ENCODE peak calls at places on chromosomes 12 and 14, in six cellular contexts. G is mesendoderm, I is neuronal stem cell, K is IMR-90, D is H1, E is mesenchymal stem cell. Y is an unnamed sample.

GRCh38 chr12:65607271-65607880 is 216.9 kb upstream of the HMGA2 start:
- DNase-seq in G (peak), I (no peak), K (no peak), D (no peak), E (no peak), Y (no peak)

GRCh38 chr12:14602128-14602527 is 34.4 kb upstream of the PLBD1 start:
- DNase-seq in G (no peak), I (no peak), K (no peak), D (no peak), E (no peak), Y (no peak)

GRCh38 chr12:132397934-132398385 is 68.6 kb upstream of the GALNT9 start:
- DNase-seq in G (no peak), I (no peak), K (no peak), D (peak), E (no peak), Y (no peak)

GRCh38 chr12:96985515-96986362 is 78.7 kb downstream of the NEDD1 start:
- DNase-seq in G (peak), I (no peak), K (no peak), D (peak), E (no peak), Y (peak)

GRCh38 chr14:96053600-96054381 is 14.6 kb downstream of the C14orf132 start:
- DNase-seq in G (peak), I (no peak), K (peak), D (peak), E (peak), Y (no peak)

GRCh38 chr12:132153501-132154340 is 9.5 kb downstream of the NOC4L start:
- DNase-seq in G (peak), I (peak), K (peak), D (peak), E (peak), Y (peak)

GRCh38 chr14:101502761-101503392 is 58.4 kb upstream of the DIO3 start:
- DNase-seq in G (no peak), I (no peak), K (no peak), D (no peak), E (no peak), Y (peak)

GRCh38 chr14:62736004-62736403 is 309.3 kb downstream of the KCNH5 start:
- DNase-seq in G (no peak), I (no peak), K (no peak), D (no peak), E (peak), Y (no peak)

GRCh38 chr14:39268393-39268792 is 34.7 kb downstream of the MIA2 start:
- DNase-seq in G (peak), I (no peak), K (peak), D (no peak), E (peak), Y (no peak)

GRCh38 chr12:1630827-1631591 is 2.0 kb downstream of the WNT5B start:
- DNase-seq in G (peak), I (no peak), K (peak), D (peak), E (peak), Y (peak)

GRCh38 chr12:34406996-34407300 is 384.7 kb downstream of the ALG10 start:
- DNase-seq in G (no peak), I (no peak), K (no peak), D (no peak), E (no peak), Y (peak)

GRCh38 chr12:46585854-46586621 is 213.5 kb upstream of the SLC38A2 start:
- DNase-seq in G (peak), I (peak), K (peak), D (no peak), E (peak), Y (peak)

GRCh38 chr14:68797180-68797670 is 4.4 kb upstream of the ZFP36L1 start:
- DNase-seq in G (peak), I (no peak), K (no peak), D (peak), E (no peak), Y (peak)

GRCh38 chr14:67418368-67419174 is 6.6 kb upstream of the PLEK2 start:
- DNase-seq in G (no peak), I (no peak), K (peak), D (no peak), E (no peak), Y (no peak)

GRCh38 chr12:65196762-65197567 is 27.6 kb downstream of the LEMD3 start:
- DNase-seq in G (no peak), I (no peak), K (no peak), D (no peak), E (no peak), Y (no peak)

GRCh38 chr12:131511391-131511802 is 199.5 kb upstream of the SFSWAP start:
- DNase-seq in G (peak), I (no peak), K (no peak), D (no peak), E (no peak), Y (peak)

GRCh38 chr14:50260511-50260910 is 29.1 kb upstream of the SOS2 start:
- DNase-seq in G (peak), I (no peak), K (peak), D (no peak), E (peak), Y (no peak)

GRCh38 chr12:119528241-119528640 is 65.3 kb upstream of the TMEM233 start:
- DNase-seq in G (peak), I (peak), K (no peak), D (no peak), E (no peak), Y (no peak)

GRCh38 chr14:34229140-34229539 is 232.9 kb downstream of the SPTSSA start:
- DNase-seq in G (no peak), I (no peak), K (no peak), D (no peak), E (no peak), Y (no peak)

GRCh38 chr12:65495233-65495632 is 216.8 kb downstream of the MSRB3 start:
- DNase-seq in G (peak), I (no peak), K (peak), D (no peak), E (peak), Y (no peak)

GRCh38 chr14:102558566-102558965 is 33.9 kb upstream of the RCOR1 start:
- DNase-seq in G (no peak), I (no peak), K (no peak), D (no peak), E (no peak), Y (no peak)

GRCh38 chr12:70691018-70691672 is 53.9 kb upstream of the PTPRB start:
- DNase-seq in G (no peak), I (no peak), K (peak), D (no peak), E (peak), Y (no peak)

GRCh38 chr14:68796418-68797101 is 3.7 kb upstream of the ZFP36L1 start:
- DNase-seq in G (peak), I (no peak), K (no peak), D (peak), E (peak), Y (no peak)

GRCh38 chr14:94043756-94044475 is 17.8 kb downstream of the OTUB2 start:
- DNase-seq in G (no peak), I (no peak), K (no peak), D (no peak), E (no peak), Y (no peak)

GRCh38 chr14:34874386-34875030 is 652 bp downstream of the BAZ1A start:
- DNase-seq in G (peak), I (peak), K (peak), D (peak), E (peak), Y (peak)

GRCh38 chr12:78703820-78704525 is 160.6 kb upstream of the SYT1 start:
- DNase-seq in G (peak), I (no peak), K (peak), D (no peak), E (peak), Y (no peak)

GRCh38 chr12:119689935-119690500 is 22.1 kb downstream of the PRKAB1 start:
- DNase-seq in G (no peak), I (no peak), K (no peak), D (no peak), E (no peak), Y (no peak)

GRCh38 chr12:88472248-88472647 is 108.0 kb downstream of the KITLG start:
- DNase-seq in G (no peak), I (no peak), K (peak), D (no peak), E (no peak), Y (no peak)

GRCh38 chr12:8697120-8697475 is 693 bp upstream of the RIMKLB start:
- DNase-seq in G (peak), I (no peak), K (peak), D (no peak), E (peak), Y (peak)

GRCh38 chr14:72553656-72554055 is 340.2 kb downstream of the DPF3 start:
- DNase-seq in G (no peak), I (no peak), K (no peak), D (no peak), E (no peak), Y (no peak)

GRCh38 chr14:49766839-49767238 is 1.1 kb upstream of the KLHDC2 start:
- DNase-seq in G (peak), I (peak), K (no peak), D (no peak), E (no peak), Y (no peak)

GRCh38 chr14:66104486-66104885 is 381.7 kb upstream of the CCDC196 start:
- DNase-seq in G (peak), I (no peak), K (no peak), D (no peak), E (no peak), Y (peak)

GRCh38 chr12:91577586-91578539 is 395.2 kb upstream of the DCN start:
- DNase-seq in G (peak), I (no peak), K (peak), D (no peak), E (peak), Y (no peak)

GRCh38 chr14:23055147-23055550 is 2.2 kb downstream of the CDH24 start:
- DNase-seq in G (no peak), I (no peak), K (no peak), D (no peak), E (no peak), Y (no peak)

GRCh38 chr12:64318605-64319004 is 72.0 kb downstream of the C12orf56 start:
- DNase-seq in G (peak), I (peak), K (peak), D (peak), E (peak), Y (peak)

GRCh38 chr12:23941780-23942179 is 7.7 kb downstream of the SOX5 start:
- DNase-seq in G (no peak), I (no peak), K (no peak), D (no peak), E (no peak), Y (no peak)

GRCh38 chr14:57871487-57872080 is 5.7 kb upstream of the SLC35F4 start:
- DNase-seq in G (peak), I (peak), K (peak), D (peak), E (peak), Y (peak)

GRCh38 chr12:402127-402456 is 648 bp downstream of the CCDC77 start:
- DNase-seq in G (peak), I (peak), K (peak), D (no peak), E (peak), Y (no peak)

GRCh38 chr14:90397401-90398314 is 829 bp downstream of the CALM1 start:
- DNase-seq in G (peak), I (peak), K (peak), D (peak), E (peak), Y (peak)

GRCh38 chr12:98188649-98189048 is 326.7 kb upstream of the TMPO start:
- DNase-seq in G (no peak), I (no peak), K (no peak), D (no peak), E (peak), Y (no peak)

GRCh38 chr14:47822326-47822725 is 146.9 kb upstream of the MDGA2 start:
- DNase-seq in G (no peak), I (no peak), K (no peak), D (no peak), E (no peak), Y (no peak)

GRCh38 chr14:47826809-47827208 is 151.4 kb upstream of the MDGA2 start:
- DNase-seq in G (no peak), I (no peak), K (no peak), D (no peak), E (no peak), Y (no peak)

GRCh38 chr14:47821134-47821533 is 145.7 kb upstream of the MDGA2 start:
- DNase-seq in G (no peak), I (no peak), K (no peak), D (no peak), E (no peak), Y (no peak)
- H2BK15ac ChIP-seq in G (no peak), I (no peak), K (no peak), D (no peak), E (no peak), Y (no peak)

DNA sequence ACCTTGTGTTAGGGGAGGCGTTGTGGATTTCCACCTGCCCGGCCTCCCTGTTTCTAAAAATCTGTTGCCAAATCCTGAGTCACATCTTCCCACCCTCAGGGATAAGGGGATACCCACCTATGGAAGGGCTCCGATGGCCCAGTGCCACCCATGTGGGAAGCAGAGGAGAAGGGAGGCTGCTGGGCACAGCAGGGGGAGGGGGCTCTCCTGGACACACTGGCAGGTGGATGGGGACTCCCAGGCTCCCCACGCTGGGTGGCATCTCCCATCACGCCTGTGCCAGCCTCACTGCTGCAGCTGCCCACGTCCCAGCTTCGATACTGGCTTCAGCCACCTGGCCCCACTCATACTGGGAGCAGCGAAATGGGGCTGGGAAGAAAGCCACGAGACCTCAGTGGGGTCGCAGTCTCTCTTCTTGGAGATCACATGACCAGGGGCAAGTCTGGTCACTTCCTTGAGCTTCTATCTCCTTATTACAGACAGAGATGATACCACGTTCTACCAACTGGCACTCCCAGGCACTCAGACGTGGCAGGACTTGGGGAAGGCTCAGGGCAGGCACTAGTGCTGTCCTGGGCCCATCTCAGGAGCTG is 72.3 kb downstream of the PITPNM2 start:
- DNase-seq in G (no peak), I (no peak), K (no peak), D (no peak), E (no peak), Y (no peak)
- H2BK15ac ChIP-seq in G (no peak), I (no peak), K (no peak), D (no peak), E (no peak), Y (no peak)

DNA sequence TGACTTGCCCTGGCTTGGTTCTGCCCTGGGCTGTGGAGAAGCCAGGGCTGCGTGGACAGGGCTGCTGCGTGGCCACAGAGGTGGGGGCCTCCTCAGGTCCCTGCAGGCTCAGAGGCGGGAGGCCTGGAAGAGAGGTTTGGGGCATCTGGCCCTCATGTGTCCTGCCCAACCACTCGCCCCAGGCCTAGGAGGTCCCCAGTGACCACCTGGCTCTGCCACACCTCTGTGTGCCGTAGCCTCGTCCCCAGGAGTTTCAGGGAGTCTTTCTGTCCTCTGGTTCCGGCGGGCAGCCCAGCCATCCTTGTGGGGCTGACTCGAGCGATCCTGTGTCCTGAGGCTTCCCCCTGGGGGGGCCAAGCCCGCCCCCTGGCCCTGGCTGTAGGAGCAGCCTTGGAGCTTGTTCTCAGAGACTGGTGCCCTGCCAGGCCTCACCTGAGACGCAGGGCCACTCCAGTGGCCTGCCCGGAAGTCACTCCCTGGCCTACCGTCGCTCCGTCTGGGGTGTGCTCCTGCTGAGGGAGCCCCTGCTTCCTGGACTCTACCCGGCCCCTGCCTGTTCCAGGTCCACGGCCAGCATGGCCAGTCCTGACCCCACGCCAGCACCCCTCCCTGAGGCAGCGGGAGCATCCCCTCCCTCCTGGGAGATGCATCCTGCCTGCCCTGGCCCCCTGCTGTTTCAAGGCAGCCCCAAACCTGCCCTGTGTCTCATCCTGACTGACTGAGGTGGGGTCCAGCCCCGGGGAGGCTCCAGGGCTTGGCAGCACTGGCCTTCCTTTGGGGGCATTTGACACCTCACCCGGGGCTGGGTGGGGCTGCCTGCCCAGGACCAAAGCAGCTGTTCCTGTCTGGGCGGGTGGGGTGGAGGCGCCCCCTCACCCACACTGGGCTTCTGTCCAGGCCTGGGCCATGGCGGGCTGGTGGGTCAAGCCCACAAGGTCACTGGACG is 13.9 kb downstream of the ASPG start:
- DNase-seq in G (no peak), I (no peak), K (no peak), D (no peak), E (no peak), Y (no peak)
- H2BK15ac ChIP-seq in G (no peak), I (peak), K (no peak), D (no peak), E (no peak), Y (no peak)

GRCh38 chr12:102394200-102394599 is 86.2 kb downstream of the IGF1 start:
- DNase-seq in G (no peak), I (no peak), K (no peak), D (no peak), E (no peak), Y (no peak)
- H2BK15ac ChIP-seq in G (no peak), I (no peak), K (no peak), D (no peak), E (no peak), Y (no peak)

GRCh38 chr12:100346660-100347059 is 10.2 kb upstream of the SLC17A8 start:
- DNase-seq in G (no peak), I (no peak), K (peak), D (no peak), E (no peak), Y (no peak)
- H2BK15ac ChIP-seq in G (no peak), I (no peak), K (no peak), D (no peak), E (no peak), Y (no peak)

DNA sequence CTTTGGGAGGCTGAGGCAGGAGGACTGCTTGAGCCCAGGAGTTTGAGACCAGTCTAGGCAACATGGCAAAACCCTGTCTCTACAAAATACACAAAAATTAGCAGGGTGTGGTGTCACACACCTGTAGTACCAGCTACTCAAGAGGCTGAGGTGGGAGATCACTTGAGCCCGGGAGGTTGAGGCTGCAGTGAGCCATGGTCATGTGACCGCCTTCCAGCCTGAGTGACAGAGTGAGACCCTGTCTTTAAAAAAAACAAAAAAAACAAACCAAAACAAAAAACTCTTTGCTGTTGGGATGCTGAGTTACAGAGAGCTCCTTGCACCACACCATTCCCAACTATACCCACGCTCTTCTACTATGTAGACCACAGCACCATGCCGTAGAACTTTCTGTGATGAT is 221.2 kb downstream of the PPM1H start:
- DNase-seq in G (no peak), I (no peak), K (no peak), D (no peak), E (no peak), Y (no peak)
- H2BK15ac ChIP-seq in G (no peak), I (no peak), K (no peak), D (no peak), E (no peak), Y (no peak)

GRCh38 chr12:122139266-122139665 is 34.8 kb downstream of the IL31 start:
- DNase-seq in G (no peak), I (no peak), K (no peak), D (no peak), E (no peak), Y (no peak)

GRCh38 chr12:122138181-122138580 is 35.8 kb downstream of the IL31 start:
- DNase-seq in G (no peak), I (no peak), K (no peak), D (no peak), E (no peak), Y (no peak)

GRCh38 chr12:122138616-122139015 is 35.4 kb downstream of the IL31 start:
- DNase-seq in G (no peak), I (no peak), K (no peak), D (no peak), E (no peak), Y (no peak)

GRCh38 chr12:122140467-122141257 is 33.4 kb downstream of the IL31 start:
- DNase-seq in G (no peak), I (no peak), K (no peak), D (no peak), E (no peak), Y (no peak)

DNA sequence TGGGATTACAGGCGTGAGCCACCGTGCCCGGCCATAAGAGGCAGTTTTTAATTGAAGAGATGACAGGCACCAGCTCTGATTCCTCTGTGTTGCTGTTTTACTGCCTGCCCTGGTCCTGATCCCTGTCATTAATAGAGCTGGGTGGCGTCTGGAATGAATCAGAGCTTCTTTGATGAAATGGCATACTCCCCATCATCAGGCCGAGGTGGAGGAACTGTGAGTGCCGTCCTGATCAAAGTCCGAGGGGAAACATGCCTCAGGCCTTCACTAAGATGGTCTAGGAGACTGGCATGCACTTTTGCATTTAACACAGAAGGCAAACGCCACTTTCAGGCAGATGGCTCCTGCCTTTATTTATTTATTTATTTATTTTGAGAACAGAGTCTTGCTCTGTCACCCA is 34.1 kb downstream of the IL31 start:
- DNase-seq in G (no peak), I (no peak), K (no peak), D (no peak), E (no peak), Y (no peak)
- H2BK15ac ChIP-seq in G (no peak), I (no peak), K (no peak), D (no peak), E (no peak), Y (no peak)

GRCh38 chr12:6234906-6235305 is 34.7 kb downstream of the CD9 start:
- DNase-seq in G (no peak), I (no peak), K (no peak), D (no peak), E (no peak), Y (no peak)
- H2BK15ac ChIP-seq in G (no peak), I (no peak), K (no peak), D (no peak), E (no peak), Y (no peak)

Y was measured in H9.